ENCODE peak calls at places on chromosomes 2 and 18, in five cellular contexts. One of them, this sample, is unnamed.

GRCh38 chr2:61443342-61444041 is 27.4 kb downstream of the USP34 start:
- DNase-seq in foreskin keratinocyte: no peak
- DNase-seq in psoas muscle: no peak
- DNase-seq in mammary epithelial cell: no peak
- DNase-seq in neuronal stem cell: no peak
- DNase-seq in this sample: no peak

GRCh38 chr18:77811510-77811909 is 561.9 kb downstream of the GALR1 start:
- DNase-seq in foreskin keratinocyte: no peak
- DNase-seq in psoas muscle: no peak
- DNase-seq in mammary epithelial cell: no peak
- DNase-seq in neuronal stem cell: no peak
- DNase-seq in this sample: no peak

GRCh38 chr2:240400319-240401161 is 34.9 kb upstream of the GPC1 start:
- DNase-seq in foreskin keratinocyte: peak; percentile 7
- DNase-seq in psoas muscle: no peak
- DNase-seq in mammary epithelial cell: no peak
- DNase-seq in neuronal stem cell: no peak
- DNase-seq in this sample: no peak

GRCh38 chr2:16261791-16262190 is 321.4 kb downstream of the MYCN start:
- DNase-seq in foreskin keratinocyte: no peak
- DNase-seq in psoas muscle: no peak
- DNase-seq in mammary epithelial cell: no peak
- DNase-seq in neuronal stem cell: no peak
- DNase-seq in this sample: no peak

GRCh38 chr18:160831-161570 is 2.6 kb downstream of the USP14 start:
- DNase-seq in foreskin keratinocyte: no peak
- DNase-seq in psoas muscle: no peak
- DNase-seq in mammary epithelial cell: no peak
- DNase-seq in neuronal stem cell: no peak
- DNase-seq in this sample: no peak

GRCh38 chr2:9754532-9754887 is 88.8 kb upstream of the TAF1B start:
- DNase-seq in foreskin keratinocyte: no peak
- DNase-seq in psoas muscle: no peak
- DNase-seq in mammary epithelial cell: no peak
- DNase-seq in neuronal stem cell: no peak
- DNase-seq in this sample: no peak

GRCh38 chr2:26561918-26562810 is 79.0 kb downstream of the CIB4 start:
- DNase-seq in foreskin keratinocyte: no peak
- DNase-seq in psoas muscle: peak; percentile 51
- DNase-seq in mammary epithelial cell: peak; percentile 39
- DNase-seq in neuronal stem cell: no peak
- DNase-seq in this sample: peak; percentile 53

GRCh38 chr2:131037398-131038257 is 55.6 kb downstream of the FAM168B start:
- DNase-seq in foreskin keratinocyte: no peak
- DNase-seq in psoas muscle: no peak
- DNase-seq in mammary epithelial cell: no peak
- DNase-seq in neuronal stem cell: no peak
- DNase-seq in this sample: peak; percentile 59

GRCh38 chr2:218168635-218169462 is 2.1 kb upstream of the CXCR1 start:
- DNase-seq in foreskin keratinocyte: no peak
- DNase-seq in psoas muscle: peak; percentile 22
- DNase-seq in mammary epithelial cell: no peak
- DNase-seq in neuronal stem cell: peak; percentile 54
- DNase-seq in this sample: peak; percentile 48

GRCh38 chr2:25044990-25045389 is 3.1 kb downstream of the EFR3B start:
- DNase-seq in foreskin keratinocyte: no peak
- DNase-seq in psoas muscle: peak; percentile 44
- DNase-seq in mammary epithelial cell: no peak
- DNase-seq in neuronal stem cell: no peak
- DNase-seq in this sample: no peak

GRCh38 chr2:25042321-25043240 is 705 bp downstream of the EFR3B start:
- DNase-seq in foreskin keratinocyte: no peak
- DNase-seq in psoas muscle: peak; percentile 42
- DNase-seq in mammary epithelial cell: no peak
- DNase-seq in neuronal stem cell: peak; percentile 35
- DNase-seq in this sample: peak; percentile 73

GRCh38 chr2:25041928-25042320 is at the start of gene EFR3B:
- DNase-seq in foreskin keratinocyte: peak; percentile 36
- DNase-seq in psoas muscle: peak; percentile 98
- DNase-seq in mammary epithelial cell: peak; percentile 89
- DNase-seq in neuronal stem cell: peak; percentile 93
- DNase-seq in this sample: peak; percentile 97

GRCh38 chr2:25043241-25043867 is 1.5 kb downstream of the EFR3B start:
- DNase-seq in foreskin keratinocyte: no peak
- DNase-seq in psoas muscle: no peak
- DNase-seq in mammary epithelial cell: no peak
- DNase-seq in neuronal stem cell: peak; percentile 32
- DNase-seq in this sample: peak; percentile 69

DNA sequence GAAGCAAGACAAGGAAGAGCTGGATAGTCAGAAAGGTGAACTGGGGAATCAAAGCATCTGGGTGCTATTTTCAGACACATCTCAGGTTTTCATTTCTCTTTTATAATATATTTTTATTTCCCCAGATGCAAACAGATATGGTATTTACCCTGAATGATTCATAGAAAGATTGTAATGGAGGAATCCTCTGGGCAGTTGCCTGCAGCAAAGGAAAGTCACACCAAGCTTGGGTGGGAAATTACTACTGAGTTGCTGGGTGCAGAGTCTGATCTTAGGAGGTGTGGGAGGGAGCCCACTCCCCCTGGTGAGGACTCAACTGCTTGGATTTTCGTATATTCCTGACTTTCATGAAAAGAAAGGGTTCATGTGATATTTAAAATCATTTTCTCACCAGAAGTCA is 2.1 kb downstream of the EFR3B start:
- DNase-seq in foreskin keratinocyte: no peak
- DNase-seq in psoas muscle: no peak
- DNase-seq in mammary epithelial cell: no peak
- DNase-seq in neuronal stem cell: no peak
- DNase-seq in this sample: no peak
- H3K27me3 ChIP-seq in foreskin keratinocyte: peaks cover 81% of the 10 kb centered on the region
- H3K27me3 ChIP-seq in psoas muscle: no peaks in the 10 kb centered on the region
- H3K27me3 ChIP-seq in mammary epithelial cell: peaks cover 18% of the 10 kb centered on the region
- H3K27me3 ChIP-seq in neuronal stem cell: peaks cover 2% of the 10 kb centered on the region
- H3K27me3 ChIP-seq in this sample: peaks cover 10% of the 10 kb centered on the region

DNA sequence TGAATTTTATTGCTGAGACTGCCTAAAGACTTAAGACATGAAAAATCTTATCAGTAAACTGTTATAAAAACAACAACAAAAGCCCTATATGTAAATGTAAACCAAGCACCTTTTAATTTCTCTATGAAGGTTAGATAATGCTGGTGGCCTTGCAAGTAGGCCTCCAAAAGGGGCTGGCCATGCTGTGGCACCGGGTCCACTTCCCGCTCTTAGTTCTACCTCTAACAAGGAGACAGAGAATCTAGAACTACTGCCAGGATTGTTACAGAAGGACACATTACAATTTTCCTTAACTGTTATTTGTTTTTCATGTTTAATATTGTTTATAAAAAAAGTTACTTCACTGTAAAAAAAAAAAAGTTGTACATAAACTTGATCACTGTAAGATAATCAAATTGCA is 49.0 kb downstream of the UGP2 start:
- DNase-seq in foreskin keratinocyte: no peak
- DNase-seq in psoas muscle: no peak
- DNase-seq in mammary epithelial cell: no peak
- DNase-seq in neuronal stem cell: no peak
- DNase-seq in this sample: no peak
- H3K27ac ChIP-seq in foreskin keratinocyte: no peak overlapping the region
- H3K27ac ChIP-seq in psoas muscle: no peak overlapping the region
- H3K27ac ChIP-seq in mammary epithelial cell: no peak overlapping the region
- H3K27ac ChIP-seq in neuronal stem cell: no peak overlapping the region
- H3K27ac ChIP-seq in this sample: peak overlapping the region; percentile 3

DNA sequence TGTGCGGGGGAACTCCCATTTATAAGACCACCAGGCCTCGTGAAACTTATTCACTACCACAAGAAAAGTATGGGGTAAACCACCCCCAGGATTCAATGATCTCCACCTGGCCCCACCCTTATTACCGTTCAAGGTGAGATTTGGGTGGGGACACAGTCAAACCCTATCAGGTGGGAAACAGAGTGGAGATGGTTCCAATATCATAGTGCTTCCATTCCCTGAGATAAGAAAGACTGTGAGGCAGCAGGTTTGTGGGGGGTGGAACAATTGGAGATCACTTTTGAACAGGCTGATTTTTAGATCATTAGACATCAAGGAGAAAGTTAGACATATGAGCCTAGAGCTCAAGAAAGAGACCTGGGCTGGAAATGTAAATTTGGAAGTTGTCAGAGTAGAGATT is 39.3 kb downstream of the GKN2 start:
- DNase-seq in foreskin keratinocyte: no peak
- DNase-seq in psoas muscle: no peak
- DNase-seq in mammary epithelial cell: no peak
- DNase-seq in neuronal stem cell: no peak
- DNase-seq in this sample: no peak
- H3K4me1 ChIP-seq in foreskin keratinocyte: peaks cover 21% of the 10 kb centered on the region
- H3K4me1 ChIP-seq in psoas muscle: no peaks in the 10 kb centered on the region
- H3K4me1 ChIP-seq in mammary epithelial cell: peaks cover 21% of the 10 kb centered on the region
- H3K4me1 ChIP-seq in neuronal stem cell: peaks cover 3% of the 10 kb centered on the region
- H3K4me1 ChIP-seq in this sample: peaks cover 8% of the 10 kb centered on the region

DNA sequence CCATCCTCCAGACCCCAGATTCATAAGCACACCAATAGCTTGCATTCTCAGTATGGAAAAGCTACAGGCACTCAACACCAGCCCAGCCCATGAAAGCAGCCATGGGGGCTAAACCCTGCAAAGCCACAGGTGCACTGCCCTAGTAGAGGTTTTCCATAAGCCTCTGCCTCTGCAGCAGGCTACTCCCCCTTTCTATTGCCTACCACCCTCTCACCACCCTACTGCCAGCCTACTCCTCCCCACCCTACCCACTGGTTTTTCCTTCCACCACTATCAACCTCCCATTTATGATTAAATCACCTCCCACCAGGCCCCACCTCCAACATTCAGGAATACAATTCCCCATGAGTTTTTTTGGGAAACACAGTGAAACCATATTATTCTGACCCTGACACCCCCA is 96.4 kb upstream of the TEKT4 start:
- DNase-seq in foreskin keratinocyte: no peak
- DNase-seq in psoas muscle: no peak
- DNase-seq in mammary epithelial cell: no peak
- DNase-seq in neuronal stem cell: no peak
- DNase-seq in this sample: no peak
- H3K27me3 ChIP-seq in foreskin keratinocyte: no peaks in the 10 kb centered on the region
- H3K27me3 ChIP-seq in psoas muscle: no peaks in the 10 kb centered on the region
- H3K27me3 ChIP-seq in mammary epithelial cell: no peaks in the 10 kb centered on the region
- H3K27me3 ChIP-seq in neuronal stem cell: no peaks in the 10 kb centered on the region
- H3K27me3 ChIP-seq in this sample: no peaks in the 10 kb centered on the region

DNA sequence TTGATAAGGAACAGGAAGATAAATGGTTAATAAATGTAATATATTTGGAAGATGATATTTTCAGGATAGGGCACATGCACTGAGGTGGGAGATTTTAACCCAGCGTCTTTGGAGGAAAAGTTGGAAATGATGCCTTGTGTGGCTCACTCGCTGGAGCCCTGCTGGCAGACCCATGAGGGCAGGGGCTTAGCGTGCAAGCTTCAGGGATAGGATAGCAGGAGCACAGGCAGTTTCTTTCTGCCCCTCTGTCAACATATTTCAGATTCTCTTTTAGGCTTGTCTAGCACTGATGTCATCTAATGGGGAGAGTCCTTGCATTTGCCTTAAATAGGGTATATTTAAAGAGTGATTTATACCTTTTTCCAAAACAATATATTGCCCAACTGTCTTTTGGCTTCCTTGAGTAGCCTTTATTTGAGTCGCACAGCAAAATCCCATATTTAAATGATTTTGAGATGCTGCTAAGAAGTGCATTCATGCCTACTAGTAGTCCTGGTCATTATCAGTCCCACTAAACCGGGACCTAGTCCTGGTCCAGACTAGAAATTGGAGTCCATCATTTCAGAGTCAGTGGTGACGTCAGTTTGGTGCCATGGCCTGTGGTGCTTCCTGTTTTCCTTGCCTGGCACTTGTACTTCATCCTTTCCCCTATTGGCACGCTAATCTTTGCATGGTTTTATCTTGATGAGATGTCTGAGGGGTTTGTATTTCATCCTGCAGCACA is 45.8 kb downstream of the SH3RF3 start:
- DNase-seq in foreskin keratinocyte: no peak
- DNase-seq in psoas muscle: no peak
- DNase-seq in mammary epithelial cell: no peak
- DNase-seq in neuronal stem cell: no peak
- DNase-seq in this sample: no peak
- H3K27ac ChIP-seq in foreskin keratinocyte: no peak overlapping the region
- H3K27ac ChIP-seq in psoas muscle: peak overlapping the region; percentile 80
- H3K27ac ChIP-seq in mammary epithelial cell: no peak overlapping the region
- H3K27ac ChIP-seq in neuronal stem cell: no peak overlapping the region
- H3K27ac ChIP-seq in this sample: no peak overlapping the region

GRCh38 chr2:28624436-28624797 is 127.2 kb upstream of the PPP1CB start:
- DNase-seq in foreskin keratinocyte: no peak
- DNase-seq in psoas muscle: no peak
- DNase-seq in mammary epithelial cell: no peak
- DNase-seq in neuronal stem cell: no peak
- DNase-seq in this sample: no peak
- H3K4me1 ChIP-seq in foreskin keratinocyte: peaks cover 9% of the 10 kb centered on the region
- H3K4me1 ChIP-seq in psoas muscle: peaks cover 71% of the 10 kb centered on the region
- H3K4me1 ChIP-seq in mammary epithelial cell: peaks cover 11% of the 10 kb centered on the region
- H3K4me1 ChIP-seq in neuronal stem cell: peaks cover 20% of the 10 kb centered on the region
- H3K4me1 ChIP-seq in this sample: peaks cover 42% of the 10 kb centered on the region

DNA sequence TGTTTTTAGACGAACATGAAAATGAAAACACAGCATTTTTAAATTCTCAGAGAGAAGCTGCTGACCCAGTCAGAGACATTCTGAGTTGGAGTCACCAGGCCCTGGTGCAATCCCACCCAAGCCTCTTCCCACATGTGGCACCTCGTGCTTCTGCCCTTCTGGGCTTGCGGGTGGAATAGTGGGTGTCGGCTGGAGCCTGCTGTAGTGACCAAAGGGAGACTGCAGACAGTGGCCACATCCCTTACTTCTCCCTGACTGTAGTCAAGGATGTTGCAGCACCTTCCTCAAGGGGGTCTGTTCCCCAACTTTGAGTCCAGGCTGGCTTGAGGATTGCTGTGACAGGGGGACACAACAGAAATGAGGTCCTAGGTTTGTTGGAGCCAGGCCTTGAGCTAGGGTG is 104.4 kb upstream of the GLI2 start:
- DNase-seq in foreskin keratinocyte: no peak
- DNase-seq in psoas muscle: no peak
- DNase-seq in mammary epithelial cell: no peak
- DNase-seq in neuronal stem cell: no peak
- DNase-seq in this sample: no peak
- H3K27me3 ChIP-seq in foreskin keratinocyte: peaks cover 10% of the 10 kb centered on the region
- H3K27me3 ChIP-seq in psoas muscle: no peaks in the 10 kb centered on the region
- H3K27me3 ChIP-seq in mammary epithelial cell: no peaks in the 10 kb centered on the region
- H3K27me3 ChIP-seq in neuronal stem cell: no peaks in the 10 kb centered on the region
- H3K27me3 ChIP-seq in this sample: peaks cover 68% of the 10 kb centered on the region